ENCODE peak calls at places on chromosomes 7 and 10, in five cellular contexts. A is A549, B is K562, F is GM12878, C is HepG2. K is an unnamed sample.

GRCh38 chr7:99143853-99144672 is at the start of gene SMURF1:
- DNase-seq in A (peak; percentile 42), B (peak; percentile 92), F (no peak), C (peak; percentile 23), K (peak; percentile 75)

GRCh38 chr7:44760034-44760580 is 11.5 kb downstream of the ZMIZ2 start:
- DNase-seq in A (no peak), B (no peak), F (no peak), C (no peak), K (no peak)

GRCh38 chr7:45027774-45028114 is 27.7 kb downstream of the CCM2 start:
- DNase-seq in A (no peak), B (no peak), F (no peak), C (no peak), K (no peak)

GRCh38 chr7:40884226-40884625 is 749.4 kb downstream of the SUGCT start:
- DNase-seq in A (no peak), B (no peak), F (no peak), C (no peak), K (no peak)

GRCh38 chr7:72603073-72603472 is 190.9 kb upstream of the CALN1 start:
- DNase-seq in A (no peak), B (no peak), F (no peak), C (no peak), K (no peak)

GRCh38 chr7:157807510-157807909 is 470.7 kb downstream of the DNAJB6 start:
- DNase-seq in A (no peak), B (no peak), F (no peak), C (no peak), K (peak; percentile 17)

GRCh38 chr7:70135656-70136055 is 537.4 kb downstream of the AUTS2 start:
- DNase-seq in A (no peak), B (no peak), F (no peak), C (no peak), K (no peak)

GRCh38 chr10:114301951-114302710 is 63.1 kb downstream of the VWA2 start:
- DNase-seq in A (no peak), B (no peak), F (no peak), C (no peak), K (no peak)

GRCh38 chr10:42937048-42937447 is 139.8 kb upstream of the RET start:
- DNase-seq in A (no peak), B (no peak), F (no peak), C (no peak), K (no peak)

GRCh38 chr10:123427386-123427785 is 238.8 kb upstream of the GPR26 start:
- DNase-seq in A (peak; percentile 38), B (no peak), F (no peak), C (peak; percentile 41), K (no peak)

GRCh38 chr10:114458955-114459354 is 54.7 kb upstream of the AFAP1L2 start:
- DNase-seq in A (peak; percentile 40), B (peak; percentile 16), F (no peak), C (peak; percentile 8), K (peak; percentile 82)

GRCh38 chr10:79243211-79244067 is 103.8 kb upstream of the PPIF start:
- DNase-seq in A (no peak), B (no peak), F (no peak), C (no peak), K (no peak)

GRCh38 chr7:20172736-20173334 is 44.3 kb downstream of the MACC1 start:
- DNase-seq in A (peak; percentile 61), B (peak; percentile 32), F (no peak), C (peak; percentile 33), K (peak; percentile 60)

GRCh38 chr10:32988604-32989003 is 30.6 kb upstream of the ITGB1 start:
- DNase-seq in A (no peak), B (no peak), F (no peak), C (no peak), K (no peak)

GRCh38 chr7:43565786-43566185 is 17.1 kb upstream of the STK17A start:
- DNase-seq in A (no peak), B (no peak), F (no peak), C (no peak), K (no peak)

GRCh38 chr7:91287685-91288084 is 23.5 kb downstream of the FZD1 start:
- DNase-seq in A (no peak), B (no peak), F (no peak), C (no peak), K (no peak)

GRCh38 chr10:12042409-12042796 is 206 bp downstream of the UPF2 start:
- DNase-seq in A (peak; percentile 26), B (peak; percentile 80), F (no peak), C (no peak), K (no peak)

GRCh38 chr7:149670288-149670687 is 103.1 kb downstream of the ZNF467 start:
- DNase-seq in A (no peak), B (no peak), F (no peak), C (no peak), K (no peak)

GRCh38 chr7:114255404-114255841 is 159.2 kb upstream of the FOXP2 start:
- DNase-seq in A (no peak), B (no peak), F (no peak), C (no peak), K (no peak)

GRCh38 chr10:127986543-127987466 is 79.9 kb downstream of the PTPRE start:
- DNase-seq in A (no peak), B (no peak), F (no peak), C (no peak), K (no peak)

DNA sequence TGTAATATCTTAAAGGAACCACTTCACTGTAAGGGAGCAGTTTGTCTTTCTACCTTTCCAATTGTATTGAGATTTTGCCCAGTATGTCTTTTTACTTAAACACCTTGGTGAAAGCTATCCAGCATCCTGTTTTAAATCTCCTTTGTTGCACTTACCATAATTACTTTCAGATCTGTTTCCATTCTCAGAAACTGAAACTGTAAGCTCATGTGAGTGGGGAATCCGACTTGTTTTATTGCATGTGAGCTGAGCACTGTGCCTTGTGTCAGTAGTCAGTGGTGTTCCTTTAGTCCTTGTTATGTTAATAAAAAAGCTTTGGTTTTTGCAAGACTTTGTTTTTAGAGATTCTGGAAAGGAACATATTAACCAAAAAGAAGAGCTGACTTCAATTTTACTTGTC is 42.2 kb downstream of the BMPR1A start:
- DNase-seq in A (no peak), B (no peak), F (peak; percentile 57), C (no peak), K (no peak)
- TF ChIP-seq KDM1A in A (no peak), B (no peak), F (no peak), C (no peak), K (no peak)

DNA sequence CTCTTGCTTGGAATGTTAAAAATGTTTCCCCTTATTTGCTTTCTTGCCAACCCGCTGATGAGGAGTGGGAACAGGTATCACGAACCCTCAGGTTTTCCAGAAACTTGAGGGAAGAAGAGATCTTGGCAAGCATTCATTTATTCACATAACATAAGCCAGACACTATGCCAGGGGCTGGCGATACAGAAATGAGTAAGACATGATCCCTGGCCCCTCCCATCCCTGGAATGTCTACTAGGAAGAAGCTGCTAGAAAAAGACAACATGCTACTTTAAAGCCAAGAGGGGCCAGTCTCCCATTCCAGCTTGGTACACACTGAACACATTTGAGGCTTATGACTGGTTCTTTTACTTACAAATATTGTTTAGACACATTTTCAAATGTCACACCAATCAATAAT is 26.4 kb downstream of the SLC35B4 start:
- DNase-seq in A (peak; percentile 13), B (no peak), F (no peak), C (no peak), K (no peak)
- TF ChIP-seq KDM1A in A (no peak), B (no peak), F (no peak), C (no peak), K (no peak)

DNA sequence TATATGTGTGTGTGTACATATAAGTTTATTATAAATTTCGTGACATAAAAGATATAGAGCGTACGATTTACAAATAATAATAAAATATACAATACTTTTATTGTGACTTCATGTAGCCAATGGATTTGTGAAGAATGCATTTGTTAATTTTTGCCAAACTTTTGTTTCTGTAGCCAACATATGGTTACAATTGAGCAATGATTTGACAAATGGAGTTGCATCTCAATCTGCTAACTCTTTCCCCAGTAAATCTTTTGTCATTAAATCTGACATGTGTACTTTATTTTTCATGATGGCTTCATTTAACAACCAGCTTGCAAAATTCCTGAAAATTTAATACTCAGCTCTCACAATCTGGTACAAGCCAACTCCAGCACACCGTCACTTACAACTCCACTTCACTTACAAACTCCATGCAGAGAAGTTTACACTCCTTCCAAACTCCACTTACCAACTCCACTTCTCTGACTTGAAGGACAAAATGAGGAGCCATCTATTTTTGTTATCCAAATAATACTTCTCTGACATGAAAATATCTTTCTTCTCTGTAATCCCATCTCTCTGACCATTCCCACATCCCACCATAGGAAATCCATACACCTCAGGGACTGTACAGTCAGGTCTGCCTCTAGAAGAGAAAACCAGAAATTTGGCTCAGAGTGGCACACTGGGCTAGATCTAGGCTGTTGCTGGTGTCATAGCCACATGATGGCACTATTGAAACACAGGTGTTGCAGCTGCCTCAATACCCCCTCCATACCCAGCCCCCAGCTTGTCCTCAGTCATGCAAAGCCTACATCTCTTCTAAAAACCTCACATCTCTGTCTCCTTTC is 26.6 kb upstream of the HIBADH start:
- DNase-seq in A (no peak), B (no peak), F (no peak), C (peak; percentile 35), K (peak; percentile 55)
- TF ChIP-seq KDM1A in A (no peak), B (no peak), F (no peak), C (no peak), K (no peak)

GRCh38 chr7:106767498-106768323 is 97.4 kb upstream of the PIK3CG start:
- DNase-seq in A (no peak), B (no peak), F (no peak), C (no peak), K (no peak)
- TF ChIP-seq KDM1A in A (no peak), B (no peak), F (no peak), C (no peak), K (no peak)

GRCh38 chr7:47707596-47707995 is 125.7 kb upstream of the TNS3 start:
- DNase-seq in A (no peak), B (no peak), F (no peak), C (no peak), K (no peak)

GRCh38 chr7:47698386-47698785 is 116.5 kb upstream of the TNS3 start:
- DNase-seq in A (no peak), B (no peak), F (no peak), C (no peak), K (no peak)

GRCh38 chr7:47697533-47697932 is 115.6 kb upstream of the TNS3 start:
- DNase-seq in A (no peak), B (no peak), F (no peak), C (no peak), K (no peak)

GRCh38 chr7:47702096-47702495 is 120.2 kb upstream of the TNS3 start:
- DNase-seq in A (no peak), B (no peak), F (no peak), C (no peak), K (no peak)
- TF ChIP-seq KDM1A in A (no peak), B (no peak), F (no peak), C (no peak), K (no peak)

GRCh38 chr10:24723386-24723787 is 300 bp downstream of the ARHGAP21 start:
- DNase-seq in A (peak; percentile 21), B (no peak), F (no peak), C (no peak), K (no peak)
- TF ChIP-seq KDM1A in A (no peak), B (no peak), F (no peak), C (no peak), K (no peak)

DNA sequence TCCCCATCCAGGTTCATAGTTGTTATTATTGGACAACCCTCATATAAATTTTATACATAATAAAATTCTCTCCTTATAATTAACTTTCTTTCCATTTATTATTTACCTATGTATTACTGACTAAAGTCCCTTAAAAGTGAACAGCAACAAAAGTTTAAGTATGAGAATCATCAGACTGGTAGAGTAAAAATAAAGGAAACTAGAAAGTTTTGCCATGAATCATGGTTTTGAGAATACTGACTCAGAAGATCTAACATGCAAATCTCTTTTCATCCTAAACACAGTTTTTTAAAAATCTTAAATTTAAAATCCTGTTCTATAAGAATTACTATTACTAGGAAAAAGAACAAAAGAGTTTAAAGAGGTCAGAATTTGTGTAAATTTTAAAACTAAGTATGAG is 32.1 kb downstream of the HERC4 start:
- DNase-seq in A (no peak), B (no peak), F (no peak), C (no peak), K (no peak)
- TF ChIP-seq KDM1A in A (no peak), B (no peak), F (no peak), C (no peak), K (no peak)

K was measured in H1.